ENCODE peak calls at places on chromosomes 1 and 21, in six cellular contexts. Z is mesenchymal stem cell, S is cardiac fibroblast, C is skeletal muscle cell, E is AG10803, J is cardiac muscle cell. A is an unnamed sample.

GRCh38 chr1:245118806-245119205 is 36.0 kb upstream of the KIF26B start:
- DNase-seq in Z (no peak), S (no peak), C (no peak), E (no peak), J (no peak), A (no peak)

GRCh38 chr1:211638723-211639122 is 36.7 kb downstream of the NEK2 start:
- DNase-seq in Z (no peak), S (peak; percentile 64), C (no peak), E (peak; percentile 34), J (no peak), A (no peak)

GRCh38 chr1:225825078-225825477 is 15.2 kb downstream of the EPHX1 start:
- DNase-seq in Z (no peak), S (no peak), C (no peak), E (no peak), J (no peak), A (peak; percentile 92)

GRCh38 chr1:113199718-113200455 is 126.9 kb downstream of the LRIG2 start:
- DNase-seq in Z (no peak), S (no peak), C (no peak), E (no peak), J (peak; percentile 20), A (no peak)

GRCh38 chr1:47406966-47407365 is 9.1 kb upstream of the FOXE3 start:
- DNase-seq in Z (no peak), S (no peak), C (no peak), E (no peak), J (no peak), A (no peak)

GRCh38 chr1:48875736-48876135 is 99.0 kb upstream of the BEND5 start:
- DNase-seq in Z (no peak), S (no peak), C (no peak), E (no peak), J (peak; percentile 5), A (no peak)

GRCh38 chr1:151340870-151341754 is 5.9 kb downstream of the RFX5 start:
- DNase-seq in Z (peak; percentile 93), S (peak; percentile 89), C (peak; percentile 51), E (peak; percentile 87), J (peak; percentile 88), A (peak; percentile 44)

GRCh38 chr1:44208216-44208615 is 5.1 kb upstream of the DMAP1 start:
- DNase-seq in Z (no peak), S (no peak), C (no peak), E (no peak), J (no peak), A (no peak)

GRCh38 chr1:203354246-203354645 is 3.3 kb upstream of the FMOD start:
- DNase-seq in Z (peak; percentile 87), S (peak; percentile 37), C (no peak), E (peak; percentile 57), J (no peak), A (no peak)

GRCh38 chr1:54487571-54488050 is 60.4 kb upstream of the ACOT11 start:
- DNase-seq in Z (no peak), S (peak; percentile 18), C (no peak), E (no peak), J (no peak), A (peak; percentile 50)

GRCh38 chr1:41917835-41918449 is 780 bp downstream of the HIVEP3 start:
- DNase-seq in Z (peak; percentile 54), S (peak; percentile 37), C (no peak), E (peak; percentile 26), J (peak; percentile 72), A (no peak)

GRCh38 chr1:179762241-179762640 is 19.1 kb downstream of the FAM163A start:
- DNase-seq in Z (no peak), S (no peak), C (no peak), E (no peak), J (no peak), A (no peak)

GRCh38 chr1:216410026-216410425 is 13.2 kb downstream of the USH2A start:
- DNase-seq in Z (no peak), S (no peak), C (no peak), E (no peak), J (no peak), A (no peak)

GRCh38 chr1:58883037-58883887 is 99.4 kb upstream of the JUN start:
- DNase-seq in Z (peak; percentile 88), S (peak; percentile 99), C (peak; percentile 94), E (peak; percentile 98), J (no peak), A (peak; percentile 83)

GRCh38 chr1:94816030-94816429 is 4.1 kb upstream of the SLC44A3 start:
- DNase-seq in Z (no peak), S (no peak), C (no peak), E (no peak), J (no peak), A (no peak)

GRCh38 chr1:53359225-53359933 is 31.5 kb upstream of the LRP8 start:
- DNase-seq in Z (no peak), S (no peak), C (no peak), E (no peak), J (no peak), A (no peak)

GRCh38 chr1:230834292-230834691 is 34.0 kb downstream of the C1orf198 start:
- DNase-seq in Z (no peak), S (peak; percentile 30), C (no peak), E (no peak), J (no peak), A (no peak)

GRCh38 chr21:45110873-45111624 is 36.7 kb downstream of the ADARB1 start:
- DNase-seq in Z (no peak), S (no peak), C (no peak), E (no peak), J (no peak), A (no peak)

GRCh38 chr1:8343464-8344001 is 25.6 kb downstream of the SLC45A1 start:
- DNase-seq in Z (peak; percentile 96), S (peak; percentile 96), C (peak; percentile 84), E (peak; percentile 95), J (no peak), A (peak; percentile 70)

GRCh38 chr1:121586369-121587229 is 401.8 kb downstream of the SRGAP2C start:
- DNase-seq in Z (peak; percentile 3), S (no peak), C (no peak), E (no peak), J (no peak), A (peak; percentile 18)

GRCh38 chr21:24861471-24861870 is 745.8 kb downstream of the MRPL39 start:
- DNase-seq in Z (no peak), S (no peak), C (no peak), E (no peak), J (no peak), A (no peak)

GRCh38 chr21:46424062-46424591 is 34.6 kb upstream of the DIP2A start:
- DNase-seq in Z (no peak), S (no peak), C (no peak), E (no peak), J (no peak), A (no peak)

GRCh38 chr1:12081648-12082396 is 18.7 kb downstream of the TNFRSF8 start:
- DNase-seq in Z (no peak), S (no peak), C (no peak), E (no peak), J (no peak), A (no peak)

GRCh38 chr21:40445349-40445921 is 401.5 kb downstream of the DSCAM start:
- DNase-seq in Z (no peak), S (no peak), C (no peak), E (no peak), J (no peak), A (no peak)

GRCh38 chr21:15355066-15355465 is 290.3 kb upstream of the NRIP1 start:
- DNase-seq in Z (no peak), S (no peak), C (no peak), E (no peak), J (no peak), A (no peak)

GRCh38 chr1:48761411-48761810 is 15.3 kb downstream of the BEND5 start:
- DNase-seq in Z (no peak), S (peak; percentile 3), C (peak; percentile 48), E (peak; percentile 63), J (no peak), A (no peak)

GRCh38 chr1:18949689-18950414 is 6.6 kb downstream of the IFFO2 start:
- DNase-seq in Z (peak; percentile 80), S (peak; percentile 65), C (no peak), E (peak; percentile 79), J (peak; percentile 59), A (no peak)

GRCh38 chr1:116352349-116352813 is 20.7 kb upstream of the ATP1A1 start:
- DNase-seq in Z (no peak), S (peak; percentile 7), C (no peak), E (no peak), J (no peak), A (no peak)

GRCh38 chr1:45552309-45552708 is 1.7 kb downstream of the AKR1A1 start:
- DNase-seq in Z (no peak), S (no peak), C (no peak), E (no peak), J (no peak), A (peak; percentile 74)
- H3K4me3 ChIP-seq in Z (peak overlapping the region; percentile 9), S (peak overlapping the region; percentile 95), C (peak overlapping the region; percentile 74), E (no peak overlapping the region), J (no peak overlapping the region), A (no peak overlapping the region)

GRCh38 chr1:40780678-40781613 is 2.6 kb upstream of the KCNQ4 start:
- DNase-seq in Z (peak; percentile 51), S (no peak), C (no peak), E (no peak), J (no peak), A (no peak)

GRCh38 chr1:40783001-40783905 is at the start of gene KCNQ4:
- DNase-seq in Z (no peak), S (no peak), C (no peak), E (no peak), J (peak; percentile 79), A (peak; percentile 65)

GRCh38 chr1:40781614-40781971 is 2.0 kb upstream of the KCNQ4 start:
- DNase-seq in Z (no peak), S (no peak), C (no peak), E (no peak), J (no peak), A (no peak)

GRCh38 chr1:40784141-40784770 is 669 bp downstream of the KCNQ4 start:
- DNase-seq in Z (no peak), S (no peak), C (no peak), E (no peak), J (peak; percentile 66), A (no peak)

GRCh38 chr1:40782371-40782956 is 1.1 kb upstream of the KCNQ4 start:
- DNase-seq in Z (peak; percentile 38), S (no peak), C (no peak), E (no peak), J (peak; percentile 49), A (peak; percentile 36)
- H3K4me3 ChIP-seq in Z (no peak overlapping the region), S (no peak overlapping the region), C (peak overlapping the region; percentile 20), E (no peak overlapping the region), J (peak overlapping the region; percentile 5), A (no peak overlapping the region)

GRCh38 chr1:229199261-229199850 is 71.6 kb upstream of the RAB4A start:
- DNase-seq in Z (peak; percentile 13), S (no peak), C (no peak), E (no peak), J (no peak), A (no peak)
- H3K4me3 ChIP-seq in Z (peak overlapping the region; percentile 19), S (no peak overlapping the region), C (no peak overlapping the region), E (no peak overlapping the region), J (no peak overlapping the region), A (no peak overlapping the region)

GRCh38 chr1:186819140-186819539 is 9.6 kb upstream of the PLA2G4A start:
- DNase-seq in Z (peak; percentile 23), S (peak; percentile 53), C (peak; percentile 59), E (peak; percentile 16), J (no peak), A (no peak)

DNA sequence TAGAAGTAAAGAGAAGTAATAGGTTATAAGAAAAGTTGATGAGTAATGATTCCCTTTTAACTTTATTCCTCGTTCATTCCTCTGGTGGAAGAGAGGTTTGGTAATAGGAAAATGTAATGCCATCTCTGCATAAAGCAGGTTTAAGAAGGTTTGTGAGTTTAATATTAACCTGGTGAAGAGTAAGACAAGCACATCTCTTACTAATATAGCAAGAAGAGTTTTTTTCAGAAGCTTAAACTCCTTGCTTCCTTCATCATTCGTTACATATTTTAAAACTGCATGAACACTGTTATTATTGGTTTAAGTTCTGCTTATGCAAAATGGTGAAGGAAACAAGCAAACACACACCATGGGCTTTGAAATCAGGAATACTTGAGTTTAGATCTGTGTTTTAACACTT is 9.2 kb upstream of the PLA2G4A start:
- DNase-seq in Z (no peak), S (no peak), C (no peak), E (no peak), J (no peak), A (no peak)
- H3K4me3 ChIP-seq in Z (peak overlapping the region; percentile 8), S (no peak overlapping the region), C (no peak overlapping the region), E (no peak overlapping the region), J (no peak overlapping the region), A (no peak overlapping the region)